ENCODE peak calls at places on chromosomes 5 and 9, in ten cellular contexts. O is CD8-positive, alpha-beta T cell; L is body of pancreas; R is PC-9; S is mammary epithelial cell; V is dorsolateral prefrontal cortex; Z is heart right ventricle; K is fibroblast of the aortic adventitia; H is mucosa of descending colon; I is psoas muscle. T is an unnamed sample.

GRCh38 chr5:73706963-73707362 is 81.0 kb downstream of the ARHGEF28 start:
- DNase-seq in H (no peak), L (no peak), R (no peak), O (no peak), Z (no peak), V (no peak), K (no peak), S (no peak), I (no peak), T (no peak)

GRCh38 chr5:151186052-151186451 is 28.5 kb upstream of the ANXA6 start:
- DNase-seq in Z (no peak), R (no peak), L (no peak), I (no peak), O (no peak), H (no peak), V (no peak), S (no peak), K (no peak), T (no peak)

GRCh38 chr5:119396265-119396664 is 40.4 kb downstream of the TNFAIP8 start:
- DNase-seq in I (no peak), K (no peak), V (no peak), S (no peak), R (no peak), Z (no peak), O (no peak), H (no peak), L (no peak), T (no peak)

GRCh38 chr5:40312205-40312604 is 367.5 kb upstream of the PTGER4 start:
- DNase-seq in L (no peak), I (no peak), R (no peak), S (no peak), O (no peak), K (peak; percentile 19), Z (no peak), V (no peak), H (no peak), T (no peak)

GRCh38 chr5:36944607-36945225 is 68.1 kb downstream of the NIPBL start:
- DNase-seq in R (peak; percentile 67), Z (no peak), S (peak; percentile 39), K (peak; percentile 85), O (no peak), L (no peak), H (no peak), I (no peak), V (no peak), T (peak; percentile 39)

GRCh38 chr5:111790295-111790694 is 33.3 kb upstream of the NREP start:
- DNase-seq in L (no peak), R (no peak), K (no peak), V (no peak), H (no peak), Z (no peak), S (no peak), I (no peak), O (no peak), T (peak; percentile 74)

GRCh38 chr5:69138796-69139195 is 28.2 kb upstream of the CCNB1 start:
- DNase-seq in I (no peak), L (no peak), V (no peak), Z (no peak), H (no peak), O (no peak), K (no peak), R (no peak), S (no peak), T (no peak)

GRCh38 chr5:33969572-33970452 is 14.7 kb downstream of the SLC45A2 start:
- DNase-seq in L (peak; percentile 13), K (peak; percentile 80), H (no peak), R (peak; percentile 64), S (peak; percentile 40), O (no peak), I (no peak), V (no peak), Z (no peak), T (peak; percentile 49)

GRCh38 chr5:157596449-157596848 is 20.9 kb upstream of the ADAM19 start:
- DNase-seq in R (no peak), V (no peak), O (no peak), L (no peak), K (no peak), I (no peak), Z (no peak), H (no peak), S (no peak), T (no peak)

GRCh38 chr9:120579750-120580590 is at the start of gene CDK5RAP2:
- DNase-seq in H (peak; percentile 97), I (peak; percentile 97), V (peak; percentile 93), O (peak; percentile 86), L (peak; percentile 94), R (peak; percentile 91), S (peak; percentile 94), K (peak; percentile 98), Z (peak; percentile 96), T (peak; percentile 97)

GRCh38 chr5:179188636-179189035 is 128.5 kb downstream of the ZNF354C start:
- DNase-seq in I (peak; percentile 33), O (no peak), Z (no peak), H (no peak), S (no peak), R (no peak), V (no peak), K (no peak), L (no peak), T (no peak)

GRCh38 chr9:5389109-5389732 is 48.5 kb downstream of the PLGRKT start:
- DNase-seq in V (no peak), K (peak; percentile 65), S (peak; percentile 85), O (no peak), I (no peak), Z (no peak), L (no peak), H (no peak), R (no peak), T (no peak)

GRCh38 chr9:133656211-133657119 is 20.3 kb downstream of the DBH start:
- DNase-seq in H (no peak), R (no peak), K (no peak), I (no peak), V (no peak), S (peak; percentile 16), L (no peak), O (peak; percentile 40), Z (no peak), T (no peak)

GRCh38 chr5:108418172-108418571 is 36.3 kb upstream of the FBXL17 start:
- DNase-seq in I (peak; percentile 89), S (no peak), H (no peak), Z (peak; percentile 45), V (peak; percentile 62), O (no peak), R (no peak), L (no peak), K (no peak), T (peak; percentile 55)

GRCh38 chr9:83473488-83473971 is 64.7 kb downstream of the FRMD3 start:
- DNase-seq in R (peak; percentile 87), S (no peak), I (no peak), K (peak; percentile 34), V (no peak), L (no peak), O (no peak), H (no peak), Z (no peak), T (no peak)

DNA sequence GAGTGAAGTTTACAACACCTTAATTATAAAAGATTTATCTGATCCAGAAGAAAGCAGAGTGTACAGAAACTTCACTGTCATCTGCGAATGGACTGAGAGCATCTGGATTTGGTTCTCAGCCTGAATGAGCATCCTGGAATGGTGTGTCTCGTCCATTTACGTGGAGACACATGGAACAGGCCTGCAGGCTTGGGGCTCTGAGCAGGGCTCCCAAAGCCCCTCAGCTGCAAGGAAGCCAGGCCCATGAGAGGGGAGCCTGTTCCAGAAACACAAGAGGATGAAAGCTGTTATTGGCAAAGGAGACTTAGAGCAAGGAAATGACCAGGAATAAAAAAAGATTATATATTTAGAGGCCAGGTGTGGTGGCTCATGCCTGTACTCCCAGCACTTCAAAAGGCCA is 22.1 kb upstream of the TERT start:
- DNase-seq in O (no peak), I (no peak), V (no peak), R (no peak), L (no peak), S (no peak), H (no peak), Z (no peak), K (no peak), T (no peak)
- H3K4me3 ChIP-seq in O (no peak overlapping the region), I (no peak overlapping the region), V (no peak overlapping the region), R (no peak overlapping the region), L (no peak overlapping the region), S (no peak overlapping the region), H (no peak overlapping the region), Z (no peak overlapping the region), K (no peak overlapping the region), T (no peak overlapping the region)

GRCh38 chr5:86320266-86320665 is 297.5 kb upstream of the COX7C start:
- DNase-seq in H (no peak), I (no peak), V (no peak), K (no peak), R (no peak), S (no peak), L (no peak), O (no peak), Z (no peak), T (no peak)
- TF ChIP-seq CTCF in H (no peak), I (no peak), V (no peak), K (no peak), R (no peak), S (no peak), L (no peak), O (no peak), Z (no peak), T (no peak)

DNA sequence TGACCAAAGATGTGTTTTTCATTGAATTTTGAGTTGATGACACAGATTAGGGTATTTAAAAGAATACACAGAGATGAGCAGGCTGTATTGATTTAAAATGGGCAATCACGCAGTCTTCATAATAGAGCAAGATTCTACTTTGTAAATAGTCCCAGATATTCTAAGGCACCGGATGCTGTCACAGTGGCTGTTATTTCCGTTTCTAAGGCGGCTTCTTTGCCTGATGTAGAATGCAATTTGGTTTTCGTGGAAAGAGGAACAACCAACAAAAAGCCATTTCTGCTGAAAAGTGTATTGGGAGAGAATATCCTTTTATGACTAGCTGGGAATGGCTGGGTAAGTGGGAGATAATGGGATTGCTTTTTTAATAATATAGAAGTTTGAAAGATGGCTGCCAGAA is 17.5 kb downstream of the PRKACG start:
- DNase-seq in S (no peak), V (no peak), K (no peak), R (no peak), I (no peak), Z (no peak), O (no peak), L (no peak), H (no peak), T (no peak)
- H3K4me3 ChIP-seq in S (no peak overlapping the region), V (peak overlapping the region; percentile 40), K (no peak overlapping the region), R (no peak overlapping the region), I (no peak overlapping the region), Z (no peak overlapping the region), O (no peak overlapping the region), L (no peak overlapping the region), H (no peak overlapping the region), T (no peak overlapping the region)

DNA sequence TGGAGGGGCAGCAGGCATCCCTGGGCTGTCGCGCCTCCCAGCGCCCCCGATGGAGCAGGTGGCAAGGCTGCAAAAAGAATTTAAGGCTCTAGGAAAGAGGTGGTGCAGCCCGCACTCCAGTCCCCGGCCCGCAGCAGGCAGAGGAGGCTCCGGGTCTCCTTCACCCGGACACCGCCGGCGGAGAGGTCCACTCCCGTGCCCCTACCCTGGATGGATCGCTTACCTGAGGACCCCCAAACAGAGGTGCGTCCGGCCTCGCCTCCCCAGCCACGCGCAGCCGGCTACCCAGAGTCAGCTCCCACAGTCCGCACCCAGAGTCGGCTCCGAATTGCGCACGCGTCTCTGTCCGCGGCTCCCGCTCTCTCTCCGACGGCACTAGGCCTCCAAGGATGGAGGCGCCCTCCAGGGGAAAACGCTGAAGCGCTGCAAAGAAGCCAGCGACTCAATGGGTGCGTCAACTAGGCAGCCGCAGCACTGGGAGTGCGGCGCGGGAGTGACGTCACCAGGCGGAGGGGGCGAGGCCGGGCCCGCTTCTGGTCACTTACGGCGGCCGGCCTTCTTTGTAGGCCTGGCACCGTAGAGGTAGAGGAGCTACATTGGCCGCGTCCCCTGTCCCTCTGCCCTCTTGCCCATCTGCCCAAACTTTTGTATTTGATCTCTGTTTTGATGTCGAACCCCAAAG is at the start of gene ELP1:
- DNase-seq in S (peak; percentile 94), H (peak; percentile 94), I (peak; percentile 96), V (peak; percentile 91), R (peak; percentile 91), O (peak; percentile 87), K (peak; percentile 94), L (peak; percentile 92), Z (peak; percentile 94), T (peak; percentile 84)
- TF ChIP-seq CTCF in S (peak; percentile 53), H (peak; percentile 10), I (no peak), V (peak; percentile 37), R (no peak), O (no peak), K (peak; percentile 51), L (no peak), Z (peak; percentile 55), T (peak; percentile 50)